ENCODE peak calls at places on chromosomes 5 and 9, in ten cellular contexts. R is activated T-helper 1 cell treated with anti-CD3 and anti-CD28 coated beads, Interleukin-2, amount 50 U/mL, for 16 hours; S is NCI-H2029 treated with DMSO at 0.1 percent for 48 hours; E is fibroblast of the aortic adventitia; F is brain microvascular endothelial cell; I is foreskin fibroblast; T is left ventricle myocardium superior; P is stromal cell of bone marrow; X is T47D; K is non-pigmented ciliary epithelial cell. L is an unnamed sample.

GRCh38 chr9:72873456-72873855 is 79.4 kb downstream of the ALDH1A1 start:
- DNase-seq in F (no peak), X (no peak), E (no peak), I (no peak), K (no peak), S (no peak), R (no peak), T (no peak), P (no peak), L (no peak)

GRCh38 chr9:137241490-137242328 is 622 bp downstream of the TUBB4B start:
- DNase-seq in R (peak), S (no peak), E (peak), I (peak), F (no peak), P (no peak), X (peak), K (no peak), T (peak), L (no peak)

GRCh38 chr5:82719368-82719767 is 357.8 kb downstream of the TMEM167A start:
- DNase-seq in E (peak), R (no peak), X (no peak), K (no peak), S (no peak), I (no peak), T (no peak), F (peak), P (peak), L (peak)

GRCh38 chr5:78638423-78638822 is 10.1 kb downstream of the LHFPL2 start:
- DNase-seq in K (peak), P (peak), X (no peak), F (peak), R (no peak), E (peak), T (peak), I (peak), S (peak), L (peak)

GRCh38 chr5:76303917-76304316 is 99.2 kb upstream of the IQGAP2 start:
- DNase-seq in X (peak), I (no peak), T (no peak), K (no peak), S (peak), R (no peak), F (no peak), P (no peak), E (no peak), L (no peak)

GRCh38 chr9:91682806-91683205 is 259.2 kb upstream of the NFIL3 start:
- DNase-seq in T (no peak), E (peak), X (no peak), F (peak), K (no peak), P (no peak), S (no peak), R (no peak), I (peak), L (peak)

GRCh38 chr9:21141427-21141882 is at the start of gene IFNW1:
- DNase-seq in P (no peak), X (no peak), F (no peak), I (peak), E (no peak), R (no peak), S (no peak), T (no peak), K (no peak), L (no peak)

GRCh38 chr5:142184939-142185526 is 76.5 kb downstream of the NDFIP1 start:
- DNase-seq in R (no peak), S (no peak), F (no peak), E (peak), P (no peak), K (no peak), T (no peak), X (no peak), I (peak), L (no peak)

GRCh38 chr9:94554439-94555331 is at the start of gene PCAT7:
- DNase-seq in T (peak), I (peak), E (peak), X (peak), P (no peak), S (peak), R (no peak), F (peak), K (no peak), L (peak)

GRCh38 chr5:150022681-150023080 is 22.1 kb downstream of the HMGXB3 start:
- DNase-seq in E (no peak), X (no peak), K (no peak), P (no peak), R (no peak), F (no peak), I (no peak), S (no peak), T (no peak), L (no peak)

GRCh38 chr9:78280982-78281668 is 15.8 kb upstream of the PSAT1 start:
- DNase-seq in R (no peak), P (peak), T (peak), E (peak), I (peak), X (peak), K (peak), S (no peak), F (peak), L (peak)

GRCh38 chr5:40477856-40478546 is 201.7 kb upstream of the PTGER4 start:
- DNase-seq in K (no peak), E (peak), I (peak), P (peak), T (no peak), F (peak), R (no peak), X (peak), S (no peak), L (peak)

GRCh38 chr5:64594601-64595518 is 89.0 kb downstream of the RGS7BP start:
- DNase-seq in K (no peak), I (no peak), X (peak), T (no peak), R (no peak), E (no peak), P (no peak), S (no peak), F (no peak), L (no peak)

GRCh38 chr5:998276-998974 is 10.2 kb upstream of the NKD2 start:
- DNase-seq in X (no peak), T (peak), R (no peak), K (no peak), P (no peak), I (no peak), F (no peak), S (no peak), E (no peak), L (no peak)

GRCh38 chr9:131562032-131562959 is 17.0 kb downstream of the PRRT1B start:
- DNase-seq in K (no peak), S (no peak), F (peak), T (no peak), X (peak), P (no peak), I (no peak), R (no peak), E (peak), L (peak)